ENCODE peak calls at places on chromosomes 3 and 15, in ten cellular contexts. J is caudate nucleus; F is activated CD4-positive, alpha-beta memory T cell treated with anti-CD3 and anti-CD28 coated beads, Interleukin-2, amount 10 ng/mL, durations not matched to agents 7 days and 5 days; M is HS-5; W is activated T-helper 1 cell treated with anti-CD3 and anti-CD28 coated beads, Interleukin-2, amount 50 U/mL, for 16 hours; X is right lobe of liver; Y is stimulated activated CD8-positive, alpha-beta memory T cell treated with anti-CD3 and anti-CD28 coated beads, Interleukin-15, amount 100 ng/mL, for 1 hour; T is NCI-H1105; L is skeletal muscle cell; E is left ventricle myocardium inferior. H is an unnamed sample.

GRCh38 chr3:143633816-143634215 is 214.5 kb downstream of the SLC9A9 start:
- DNase-seq in J (no peak), M (no peak), T (no peak), W (no peak), L (no peak), Y (no peak), E (no peak), F (no peak), X (no peak), H (no peak)

GRCh38 chr15:101045236-101045646 is 126.1 kb downstream of the LRRK1 start:
- DNase-seq in X (peak; percentile 35), L (no peak), F (no peak), E (peak; percentile 17), J (no peak), T (no peak), W (no peak), M (no peak), Y (no peak), H (no peak)

GRCh38 chr3:128341659-128342395 is 124.9 kb downstream of the DNAJB8 start:
- DNase-seq in X (peak; percentile 22), E (no peak), L (no peak), Y (no peak), W (no peak), F (no peak), T (no peak), J (no peak), M (no peak), H (no peak)

GRCh38 chr3:136818191-136818850 is 605 bp upstream of the SLC35G2 start:
- DNase-seq in T (no peak), X (no peak), E (peak; percentile 38), M (peak; percentile 91), L (peak; percentile 62), F (peak; percentile 43), Y (no peak), J (peak; percentile 67), W (no peak), H (no peak)

GRCh38 chr3:45137656-45138181 is 8.5 kb downstream of the CDCP1 start:
- DNase-seq in E (no peak), Y (no peak), X (no peak), T (no peak), J (no peak), M (no peak), F (no peak), L (no peak), W (no peak), H (no peak)

GRCh38 chr3:140863481-140864084 is 78.1 kb upstream of the SLC25A36 start:
- DNase-seq in E (no peak), T (peak; percentile 68), F (peak; percentile 35), L (no peak), Y (peak; percentile 4), J (no peak), W (no peak), M (peak; percentile 26), X (no peak), H (no peak)

GRCh38 chr3:122310361-122310760 is 14.7 kb upstream of the CSTA start:
- DNase-seq in M (no peak), Y (no peak), L (no peak), J (no peak), F (no peak), E (no peak), T (no peak), X (no peak), W (no peak), H (no peak)

GRCh38 chr15:92494791-92495190 is 101.1 kb downstream of the ST8SIA2 start:
- DNase-seq in E (no peak), L (no peak), X (no peak), Y (no peak), W (no peak), T (no peak), M (no peak), J (no peak), F (no peak), H (no peak)

GRCh38 chr3:24838533-24838932 is 343.9 kb upstream of the THRB start:
- DNase-seq in E (no peak), F (no peak), Y (no peak), M (no peak), W (no peak), L (no peak), T (no peak), J (no peak), X (no peak), H (no peak)

GRCh38 chr3:170467560-170467959 is 48.9 kb downstream of the CLDN11 start:
- DNase-seq in F (no peak), X (no peak), L (no peak), J (no peak), E (no peak), T (no peak), Y (no peak), M (no peak), W (no peak), H (no peak)

GRCh38 chr3:113533534-113533892 is 1.2 kb downstream of the SIDT1 start:
- DNase-seq in Y (no peak), W (no peak), X (no peak), T (no peak), J (peak; percentile 46), E (no peak), L (no peak), F (peak; percentile 57), M (no peak), H (no peak)

GRCh38 chr3:132803889-132804288 is 81.7 kb upstream of the NPHP3 start:
- DNase-seq in T (no peak), W (no peak), L (no peak), Y (no peak), E (no peak), M (no peak), J (no peak), F (no peak), X (no peak), H (no peak)

GRCh38 chr3:187507266-187507665 is 139.1 kb downstream of the RTP4 start:
- DNase-seq in E (no peak), J (no peak), Y (no peak), X (no peak), L (no peak), F (no peak), M (no peak), W (no peak), T (no peak), H (no peak)

GRCh38 chr3:148598619-148599018 is 99.1 kb upstream of the AGTR1 start:
- DNase-seq in L (no peak), E (no peak), F (no peak), X (no peak), T (no peak), Y (no peak), M (no peak), W (no peak), J (no peak), H (no peak)

GRCh38 chr3:98788651-98789050 is 25.5 kb downstream of the ST3GAL6 start:
- DNase-seq in E (peak; percentile 28), L (no peak), M (no peak), X (no peak), Y (no peak), F (no peak), W (no peak), T (peak; percentile 11), J (no peak), H (no peak)

GRCh38 chr15:74983725-74984231 is 11.6 kb upstream of the SCAMP5 start:
- DNase-seq in X (no peak), L (no peak), Y (no peak), F (peak; percentile 54), W (peak; percentile 8), E (no peak), M (peak; percentile 38), T (no peak), J (no peak), H (no peak)

GRCh38 chr3:37935756-37936666 is 54.6 kb upstream of the VILL start:
- DNase-seq in T (no peak), Y (no peak), M (peak; percentile 95), X (no peak), F (no peak), E (no peak), W (no peak), L (peak; percentile 88), J (no peak), H (no peak)

GRCh38 chr3:69385723-69386483 is at the start of gene FRMD4B:
- DNase-seq in E (peak; percentile 85), J (no peak), X (peak; percentile 76), Y (no peak), F (peak; percentile 24), L (no peak), M (no peak), W (no peak), T (peak; percentile 31), H (peak; percentile 85)

GRCh38 chr15:65275104-65275727 is 11.5 kb downstream of the PARP16 start:
- DNase-seq in T (no peak), W (no peak), Y (no peak), M (no peak), L (no peak), E (no peak), X (no peak), J (no peak), F (no peak), H (no peak)

GRCh38 chr15:57792729-57793449 is 86.4 kb downstream of the POLR2M start:
- DNase-seq in J (no peak), F (no peak), E (no peak), L (no peak), T (no peak), W (no peak), Y (no peak), M (no peak), X (no peak), H (no peak)

GRCh38 chr15:56038015-56038414 is 44.6 kb upstream of the NEDD4 start:
- DNase-seq in W (no peak), J (no peak), T (no peak), M (peak; percentile 54), F (no peak), Y (no peak), L (peak; percentile 38), E (no peak), X (no peak), H (no peak)

GRCh38 chr3:72474775-72475174 is 373.5 kb downstream of the SHQ1 start:
- DNase-seq in L (no peak), F (no peak), Y (no peak), T (no peak), M (no peak), E (no peak), W (no peak), J (no peak), X (no peak), H (no peak)

GRCh38 chr3:69543080-69543429 is 157.2 kb upstream of the FRMD4B start:
- DNase-seq in J (no peak), W (no peak), L (no peak), F (no peak), Y (no peak), T (no peak), E (no peak), M (no peak), X (no peak), H (no peak)

GRCh38 chr15:65828566-65828965 is 36.5 kb upstream of the DENND4A start:
- DNase-seq in J (no peak), M (no peak), X (no peak), E (no peak), T (no peak), L (no peak), Y (no peak), W (no peak), F (peak; percentile 35), H (no peak)

H was measured in hypothalamus.